ENCODE peak calls at places on chromosomes 6 and 20, in five cellular contexts. U is neural progenitor cell, L is uterus, X is iPS-NIHi11, C is NCI-H446. O is an unnamed sample.

GRCh38 chr6:41288025-41288777 is 1.7 kb upstream of the TREM1 start:
- DNase-seq in X (no peak), U (no peak), C (no peak), L (no peak), O (no peak)

GRCh38 chr6:158911746-158912158 is 88.2 kb downstream of the RSPH3 start:
- DNase-seq in X (no peak), L (no peak), C (no peak), U (no peak), O (no peak)

GRCh38 chr6:134725590-134725989 is 224.3 kb downstream of the ALDH8A1 start:
- DNase-seq in C (no peak), L (no peak), U (no peak), X (no peak), O (no peak)

GRCh38 chr6:116176596-116176995 is 50.7 kb upstream of the COL10A1 start:
- DNase-seq in U (peak), C (no peak), L (no peak), X (no peak), O (no peak)

GRCh38 chr6:90136850-90137249 is 159.8 kb downstream of the BACH2 start:
- DNase-seq in C (no peak), X (no peak), L (no peak), U (no peak), O (no peak)

GRCh38 chr20:3041818-3042504 is 1.5 kb upstream of the GNRH2 start:
- DNase-seq in X (no peak), C (no peak), U (no peak), L (no peak), O (no peak)

GRCh38 chr6:89458720-89459119 is 25.8 kb downstream of the ANKRD6 start:
- DNase-seq in X (no peak), U (peak), L (no peak), C (no peak), O (no peak)

GRCh38 chr6:108562503-108562993 is 1.8 kb downstream of the FOXO3 start:
- DNase-seq in U (peak), C (no peak), L (peak), X (peak), O (peak)

GRCh38 chr6:81834141-81834621 is 81.7 kb upstream of the TENT5A start:
- DNase-seq in L (no peak), C (no peak), X (no peak), U (no peak), O (no peak)

GRCh38 chr6:37822851-37823682 is 3.5 kb downstream of the ZFAND3 start:
- DNase-seq in X (no peak), C (peak), U (peak), L (no peak), O (no peak)

GRCh38 chr20:3430376-3431069 is 23.1 kb upstream of the DNAAF9 start:
- DNase-seq in U (no peak), X (no peak), L (no peak), C (no peak), O (no peak)

GRCh38 chr6:156933201-156934053 is 156.2 kb downstream of the ARID1B start:
- DNase-seq in L (no peak), C (no peak), X (peak), U (peak), O (peak)

GRCh38 chr6:130906736-130907381 is 79.7 kb downstream of the SMLR1 start:
- DNase-seq in X (no peak), L (no peak), C (no peak), U (no peak), O (no peak)

GRCh38 chr20:478949-479429 is 16.7 kb upstream of the TBC1D20 start:
- DNase-seq in C (no peak), U (peak), L (no peak), X (peak), O (no peak)

GRCh38 chr20:14644698-14645097 is 307.3 kb upstream of the FLRT3 start:
- DNase-seq in U (no peak), C (no peak), X (no peak), L (no peak), O (no peak)

GRCh38 chr6:92538926-92539325 is 880.4 kb downstream of the EPHA7 start:
- DNase-seq in L (no peak), X (no peak), U (no peak), C (no peak), O (no peak)

GRCh38 chr6:155228549-155229166 is 35.2 kb upstream of the CLDN20 start:
- DNase-seq in U (no peak), L (no peak), X (no peak), C (no peak), O (no peak)

O was measured in WERI-Rb-1.